ENCODE peak calls at places on chromosome 10, in four cellular contexts. W is endothelial cell, F is GM12865, Q is fibroblast of the aortic adventitia. N is an unnamed sample.

GRCh38 chr10:114652402-114653368 is 5.4 kb downstream of the ABLIM1 start:
- DNase-seq in W (no peak), F (no peak), Q (no peak), N (no peak)

GRCh38 chr10:89454561-89455347 is 40.4 kb downstream of the IFIT5 start:
- DNase-seq in W (no peak), F (no peak), Q (no peak), N (no peak)

GRCh38 chr10:86267286-86268195 is 99.1 kb downstream of the GRID1 start:
- DNase-seq in W (no peak), F (no peak), Q (no peak), N (peak)

GRCh38 chr10:24873281-24873683 is 79.1 kb downstream of the PRTFDC1 start:
- DNase-seq in W (peak), F (no peak), Q (peak), N (peak)

GRCh38 chr10:124342821-124343170 is 75.9 kb downstream of the OAT start:
- DNase-seq in W (no peak), F (no peak), Q (no peak), N (no peak)

GRCh38 chr10:34407227-34407626 is 407.9 kb downstream of the PARD3 start:
- DNase-seq in W (no peak), F (peak), Q (peak), N (no peak)

GRCh38 chr10:112811741-112812551 is 138.1 kb upstream of the TCF7L2 start:
- DNase-seq in W (no peak), F (no peak), Q (peak), N (no peak)

GRCh38 chr10:117167346-117168134 is 29.5 kb upstream of the VAX1 start:
- DNase-seq in W (no peak), F (no peak), Q (no peak), N (no peak)

GRCh38 chr10:38600146-38600545 is 506.0 kb downstream of the ZNF37A start:
- DNase-seq in W (no peak), F (no peak), Q (no peak), N (no peak)

GRCh38 chr10:48536226-48536500 is 68.7 kb downstream of the ARHGAP22 start:
- DNase-seq in W (no peak), F (no peak), Q (no peak), N (no peak)

GRCh38 chr10:103671126-103671525 is 177.6 kb downstream of the NEURL1 start:
- DNase-seq in W (no peak), F (no peak), Q (no peak), N (no peak)

GRCh38 chr10:94571528-94571927 is 25.9 kb downstream of the HELLS start:
- DNase-seq in W (no peak), F (no peak), Q (peak), N (no peak)

N was measured in pons.